ENCODE peak calls at places on chromosomes 16 and 17, in seven cellular contexts. M, J, F, T, N, Z and I are unnamed samples.

GRCh38 chr17:59451706-59452105 is 113.7 kb upstream of the DHX40 start:
- DNase-seq in M (no peak), J (peak), F (no peak), T (no peak), N (peak), Z (no peak), I (peak)

GRCh38 chr16:19785512-19786130 is 67.5 kb downstream of the IQCK start:
- DNase-seq in M (no peak), J (peak), F (no peak), T (no peak), N (no peak), Z (no peak), I (no peak)

GRCh38 chr16:4315185-4316102 is at the start of gene GLIS2:
- DNase-seq in M (no peak), J (peak), F (no peak), T (peak), N (peak), Z (peak), I (peak)

GRCh38 chr17:36792849-36793248 is 144.4 kb upstream of the LHX1 start:
- DNase-seq in M (no peak), J (no peak), F (no peak), T (no peak), N (no peak), Z (no peak), I (no peak)

GRCh38 chr17:57424777-57425188 is 168.5 kb downstream of the MSI2 start:
- DNase-seq in M (no peak), J (peak), F (no peak), T (peak), N (no peak), Z (peak), I (peak)

GRCh38 chr17:74519951-74520553 is 11.2 kb downstream of the CD300LB start:
- DNase-seq in M (no peak), J (no peak), F (peak), T (peak), N (no peak), Z (no peak), I (no peak)

GRCh38 chr17:45756266-45756989 is 27.7 kb upstream of the CRHR1 start:
- DNase-seq in M (no peak), J (no peak), F (no peak), T (no peak), N (no peak), Z (no peak), I (no peak)

GRCh38 chr16:69329369-69330285 is 761 bp downstream of the PDF start:
- DNase-seq in M (no peak), J (peak), F (no peak), T (peak), N (no peak), Z (peak), I (peak)

GRCh38 chr17:2416010-2416734 is 15.3 kb upstream of the MNT start:
- DNase-seq in M (no peak), J (peak), F (peak), T (peak), N (peak), Z (peak), I (peak)

GRCh38 chr16:2040450-2041105 is 7.1 kb downstream of the NTHL1 start:
- DNase-seq in M (no peak), J (no peak), F (no peak), T (no peak), N (no peak), Z (no peak), I (no peak)

DNA sequence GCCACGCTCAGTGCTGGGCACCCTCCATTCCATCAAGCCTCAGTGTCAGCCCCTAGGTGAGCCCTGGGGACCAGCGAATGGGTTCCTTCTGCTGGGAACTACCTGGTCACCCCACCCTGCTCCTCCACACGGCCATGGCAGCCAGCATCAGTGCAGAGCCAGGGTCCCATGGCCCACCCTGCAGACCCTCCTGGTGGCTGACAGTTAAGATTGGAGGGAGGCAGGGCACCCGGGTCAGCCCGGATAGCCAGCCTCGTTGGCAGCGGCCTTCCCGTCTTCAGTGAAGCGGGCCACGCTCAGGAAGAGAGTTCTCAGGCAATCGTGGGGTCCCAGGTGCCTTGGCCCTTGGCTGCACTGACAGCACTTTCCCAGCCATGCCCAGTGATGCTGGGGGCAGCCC is 37.1 kb upstream of the ACSF3 start:
- DNase-seq in M (no peak), J (no peak), F (no peak), T (no peak), N (no peak), Z (no peak), I (no peak)
- H3K4me3 ChIP-seq in M (no peak), J (no peak), F (no peak), T (no peak), N (no peak), Z (no peak), I (no peak)

DNA sequence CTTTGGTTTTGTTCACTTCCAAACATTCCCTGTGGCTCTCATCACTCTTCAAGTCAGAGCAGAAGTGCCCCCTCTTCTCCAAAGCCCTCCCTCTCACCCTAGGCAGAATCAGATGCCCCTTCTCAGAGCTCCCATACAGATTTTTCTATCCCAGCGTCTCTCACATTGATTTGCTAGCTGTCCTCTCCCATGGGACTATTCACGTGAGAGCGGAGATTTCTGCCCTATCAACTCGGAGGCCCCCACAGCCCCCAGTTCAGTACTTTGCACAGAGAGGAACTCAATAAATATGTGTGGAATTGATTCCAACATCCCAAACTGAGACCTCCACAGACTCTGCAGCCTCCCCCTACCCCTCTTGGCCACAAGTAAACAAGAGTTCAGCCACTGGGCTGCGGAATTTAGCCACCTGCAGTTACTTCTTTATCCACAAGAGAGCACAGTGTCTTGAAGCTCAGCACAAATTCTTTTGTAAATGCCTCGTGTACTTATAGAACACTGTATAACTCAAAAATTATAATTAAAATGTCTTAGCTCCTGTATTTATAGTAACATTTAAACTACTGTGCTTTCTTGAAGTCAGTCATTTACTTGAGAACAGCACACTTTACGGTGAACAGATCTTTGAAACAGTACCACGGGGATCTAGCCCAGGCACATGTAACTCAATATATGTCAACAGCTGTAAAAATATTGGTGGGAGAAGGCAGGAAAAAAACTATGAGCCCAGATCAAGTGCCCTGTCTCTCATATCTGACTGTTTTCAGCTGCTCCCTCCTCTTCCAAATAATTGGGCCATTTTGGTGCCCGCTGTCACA is 182.9 kb downstream of the C16orf78 start:
- DNase-seq in M (no peak), J (peak), F (no peak), T (no peak), N (peak), Z (peak), I (peak)
- H3K4me3 ChIP-seq in M (no peak), J (no peak), F (no peak), T (no peak), N (no peak), Z (peak), I (no peak)

DNA sequence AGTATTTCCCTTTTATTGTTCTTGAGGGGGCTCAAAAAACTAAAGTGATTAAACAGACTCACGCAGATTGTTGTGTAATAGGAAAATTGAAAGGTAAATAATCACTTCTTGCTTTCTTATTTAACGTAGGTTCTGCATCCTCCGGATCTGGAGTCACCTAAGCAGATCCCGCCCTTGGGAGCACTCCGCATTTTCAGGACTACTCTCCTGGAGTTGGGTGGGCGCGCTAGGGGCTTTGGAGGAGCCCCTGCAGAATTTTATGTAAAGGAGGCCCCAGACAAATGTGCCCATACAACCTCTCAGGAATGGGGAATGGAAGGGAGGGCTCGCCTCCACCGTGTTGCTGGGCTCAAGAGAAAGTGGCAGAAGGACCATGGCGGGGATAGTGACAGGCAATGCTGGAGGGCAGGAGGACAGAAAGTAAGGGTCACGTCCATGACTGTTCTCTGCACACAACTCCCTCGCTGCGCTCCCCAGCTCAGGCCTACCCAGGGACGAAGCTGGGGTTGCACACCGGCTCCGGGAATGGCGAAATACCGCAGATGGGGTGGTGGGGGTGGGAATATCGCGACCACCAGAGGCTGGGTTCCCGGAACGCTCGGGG is 8.3 kb downstream of the MT2A start:
- DNase-seq in M (no peak), J (no peak), F (no peak), T (no peak), N (no peak), Z (no peak), I (no peak)
- H3K4me3 ChIP-seq in M (no peak), J (peak), F (peak), T (peak), N (peak), Z (no peak), I (peak)

GRCh38 chr16:11181889-11182279 is 74.1 kb downstream of the SOCS1 start:
- DNase-seq in M (peak), J (no peak), F (peak), T (peak), N (no peak), Z (no peak), I (peak)
- H3K4me3 ChIP-seq in M (no peak), J (no peak), F (no peak), T (no peak), N (no peak), Z (no peak), I (no peak)

GRCh38 chr17:76561799-76562268 is 22.0 kb downstream of the PRCD start:
- DNase-seq in M (no peak), J (peak), F (no peak), T (no peak), N (no peak), Z (no peak), I (peak)

GRCh38 chr17:76560036-76560876 is 20.4 kb downstream of the PRCD start:
- DNase-seq in M (no peak), J (no peak), F (no peak), T (no peak), N (no peak), Z (no peak), I (no peak)

GRCh38 chr17:76562734-76563148 is 22.9 kb downstream of the PRCD start:
- DNase-seq in M (no peak), J (peak), F (no peak), T (no peak), N (no peak), Z (peak), I (peak)

GRCh38 chr17:76560877-76561221 is 21.0 kb downstream of the PRCD start:
- DNase-seq in M (no peak), J (no peak), F (no peak), T (no peak), N (no peak), Z (no peak), I (no peak)

GRCh38 chr17:76561332-76561731 is 21.5 kb downstream of the PRCD start:
- DNase-seq in M (no peak), J (no peak), F (no peak), T (no peak), N (no peak), Z (peak), I (no peak)
- H3K4me3 ChIP-seq in M (peak), J (no peak), F (no peak), T (no peak), N (no peak), Z (peak), I (no peak)